ENCODE peak calls at places on chromosomes 16 and 17, in nine cellular contexts. U is AG10803, P is nephron progenitor cell, B is A549, Q is PC-3, E is RWPE1, W is psoas muscle, K is endothelial cell of umbilical vein, M is fibroblast of lung. F is an unnamed sample.
A peak's percentile ranks its signal among the peaks of the same experiment; 100 is the strongest.

GRCh38 chr16:66585477-66586239 is 6.4 kb downstream of the CMTM2 start:
- DNase-seq in U (no peak), P (no peak), M (no peak), W (no peak), B (no peak), K (no peak), Q (no peak), E (no peak), F (no peak)

GRCh38 chr17:77281024-77281903 is 140.5 kb downstream of the SEC14L1 start:
- DNase-seq in P (peak; percentile 74), E (peak; percentile 89), W (peak; percentile 72), B (peak; percentile 93), Q (peak; percentile 80), K (no peak), U (peak; percentile 13), M (peak; percentile 43), F (peak; percentile 26)

GRCh38 chr17:32161029-32161428 is 18.7 kb downstream of the RHOT1 start:
- DNase-seq in U (no peak), Q (no peak), P (no peak), E (no peak), M (no peak), B (no peak), K (no peak), W (no peak), F (no peak)

GRCh38 chr17:69047368-69048263 is 13.1 kb downstream of the ABCA9 start:
- DNase-seq in K (peak; percentile 99), U (peak; percentile 87), P (peak; percentile 8), W (peak; percentile 70), B (no peak), E (peak; percentile 20), M (peak; percentile 93), Q (no peak), F (no peak)

GRCh38 chr16:89051521-89052166 is 42.0 kb upstream of the ACSF3 start:
- DNase-seq in W (peak; percentile 30), Q (no peak), P (peak; percentile 3), E (no peak), B (no peak), U (no peak), M (no peak), K (no peak), F (no peak)

GRCh38 chr17:7992516-7992915 is 9.9 kb upstream of the GUCY2D start:
- DNase-seq in B (no peak), M (no peak), U (peak; percentile 65), W (no peak), E (peak; percentile 74), Q (peak; percentile 77), K (no peak), P (no peak), F (no peak)

GRCh38 chr17:17626151-17626805 is 34.8 kb upstream of the PEMT start:
- DNase-seq in Q (no peak), P (no peak), E (no peak), W (no peak), U (no peak), B (no peak), M (no peak), K (no peak), F (no peak)

GRCh38 chr17:27593857-27594255 is 37.1 kb upstream of the LGALS9 start:
- DNase-seq in P (no peak), E (no peak), M (no peak), Q (no peak), K (no peak), U (no peak), B (no peak), W (no peak), F (no peak)

GRCh38 chr16:2804728-2805127 is 6.5 kb downstream of the PRSS41 start:
- DNase-seq in B (no peak), Q (no peak), K (no peak), W (peak; percentile 10), M (no peak), E (no peak), P (no peak), U (no peak), F (no peak)

GRCh38 chr16:3518292-3518982 is 17.6 kb downstream of the CLUAP1 start:
- DNase-seq in K (no peak), P (no peak), M (no peak), B (no peak), Q (no peak), W (no peak), E (no peak), U (no peak), F (no peak)

GRCh38 chr16:23031508-23032098 is 117.6 kb downstream of the USP31 start:
- DNase-seq in K (no peak), E (no peak), Q (no peak), B (no peak), M (no peak), W (no peak), P (no peak), U (no peak), F (no peak)

GRCh38 chr16:88672776-88673175 is 9.9 kb upstream of the MVD start:
- DNase-seq in E (no peak), U (no peak), P (peak; percentile 43), W (peak; percentile 73), B (peak; percentile 47), Q (no peak), M (no peak), K (no peak), F (no peak)

GRCh38 chr17:77327181-77327565 is 186.4 kb downstream of the SEC14L1 start:
- DNase-seq in K (no peak), Q (no peak), M (no peak), P (no peak), E (no peak), W (no peak), U (no peak), B (no peak), F (no peak)

GRCh38 chr16:47734987-47735594 is 274.0 kb downstream of the PHKB start:
- DNase-seq in W (no peak), B (no peak), Q (peak; percentile 74), K (no peak), M (no peak), U (no peak), P (no peak), E (no peak), F (no peak)

GRCh38 chr16:10558746-10559641 is 21.4 kb downstream of the EMP2 start:
- DNase-seq in K (peak; percentile 52), E (no peak), Q (peak; percentile 62), P (no peak), B (no peak), U (peak; percentile 77), W (peak; percentile 86), M (peak; percentile 59), F (no peak)

GRCh38 chr16:19532601-19533000 is 8.9 kb downstream of the CCP110 start:
- DNase-seq in M (no peak), B (no peak), U (no peak), Q (no peak), E (no peak), W (no peak), K (no peak), P (no peak), F (no peak)

DNA sequence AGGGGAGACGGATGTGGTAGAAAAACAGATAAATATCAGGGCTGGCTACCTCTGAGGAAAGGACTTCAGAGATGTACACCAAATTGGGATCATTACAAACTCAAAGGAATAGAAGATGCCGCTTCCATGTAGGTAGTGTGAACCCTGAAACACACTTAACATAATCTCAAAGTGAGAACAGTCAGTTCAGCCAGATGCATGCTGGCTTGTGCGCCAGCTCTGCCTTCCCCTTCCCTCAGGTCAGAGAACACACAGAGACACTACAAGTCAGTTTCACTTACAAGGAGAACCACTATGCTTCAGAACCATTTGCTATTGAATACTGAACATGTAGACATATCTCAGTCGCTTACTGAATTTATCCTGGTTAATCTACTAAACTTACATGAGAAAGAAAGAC is 176.0 kb upstream of the AXIN2 start:
- DNase-seq in P (no peak), B (no peak), Q (no peak), K (no peak), E (no peak), W (no peak), M (no peak), U (no peak), F (no peak)
- TF ChIP-seq CTCF in P (no peak), B (no peak), Q (no peak), K (no peak), E (no peak), W (no peak), M (no peak), U (no peak), F (no peak)

DNA sequence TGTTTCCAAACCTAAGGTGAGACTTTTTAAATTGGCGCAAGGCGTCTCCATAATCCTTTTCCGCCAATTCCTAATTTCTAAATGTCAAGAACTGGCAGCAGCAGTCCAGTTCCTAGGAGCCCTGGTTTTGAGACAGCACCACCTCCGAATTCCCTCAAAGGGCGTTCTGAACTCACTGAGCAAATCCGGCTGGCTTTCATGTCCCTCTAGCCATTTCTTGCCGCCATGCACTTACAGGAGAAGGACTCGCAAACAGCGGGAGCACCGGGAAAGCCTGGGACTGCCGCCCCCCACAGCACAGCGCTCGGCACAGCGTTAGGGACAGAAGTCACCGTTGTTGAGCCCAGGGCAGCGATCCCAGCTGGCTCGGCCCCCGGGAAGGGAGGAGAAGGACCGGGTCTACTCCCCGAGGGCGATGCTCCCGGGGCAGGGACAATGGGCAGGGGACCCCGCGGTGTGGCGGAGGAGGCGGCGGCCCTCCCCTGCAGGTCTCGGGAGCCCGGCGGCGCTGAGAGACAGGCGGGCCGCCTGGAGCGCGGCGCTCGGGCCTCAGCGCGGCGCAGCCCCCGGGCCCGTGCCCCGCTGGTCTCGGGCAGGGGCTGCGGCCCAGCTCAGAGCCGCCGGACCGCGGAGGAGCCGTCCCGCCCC is 545 bp downstream of the ARHGAP17 start:
- DNase-seq in U (peak; percentile 59), P (peak; percentile 65), M (peak; percentile 52), K (peak; percentile 59), B (peak; percentile 28), E (peak; percentile 27), W (peak; percentile 71), Q (peak; percentile 39), F (peak; percentile 47)
- TF ChIP-seq CTCF in U (no peak), P (no peak), M (no peak), K (no peak), B (no peak), E (no peak), W (no peak), Q (no peak), F (no peak)

DNA sequence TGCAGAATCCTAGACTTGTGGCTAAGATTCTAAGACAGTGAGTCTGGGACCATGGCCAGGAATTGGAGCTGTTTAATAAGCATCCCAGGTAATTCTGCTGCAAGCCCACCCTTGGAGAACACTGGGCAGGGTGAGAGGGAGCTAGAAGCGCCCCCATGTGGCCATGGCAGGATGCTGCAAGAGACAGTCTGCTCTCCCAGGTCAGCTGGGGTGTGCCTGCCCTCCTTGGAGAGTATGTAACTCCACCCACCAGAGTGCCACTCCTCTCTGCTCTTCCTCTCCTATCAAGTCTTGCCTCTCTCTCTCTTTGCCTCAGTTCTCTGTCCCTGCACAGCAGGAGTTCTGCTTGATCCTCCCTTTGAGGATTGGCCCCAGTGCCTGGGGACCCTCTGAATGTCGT is 14.9 kb downstream of the RCVRN start:
- DNase-seq in U (no peak), P (peak; percentile 54), M (no peak), W (no peak), K (no peak), Q (peak; percentile 51), E (peak; percentile 60), B (peak; percentile 52), F (peak; percentile 21)
- TF ChIP-seq CTCF in U (peak; percentile 62), P (peak; percentile 71), M (no peak), W (peak; percentile 32), K (no peak), Q (peak; percentile 75), E (peak; percentile 16), B (peak; percentile 49), F (peak; percentile 61)

DNA sequence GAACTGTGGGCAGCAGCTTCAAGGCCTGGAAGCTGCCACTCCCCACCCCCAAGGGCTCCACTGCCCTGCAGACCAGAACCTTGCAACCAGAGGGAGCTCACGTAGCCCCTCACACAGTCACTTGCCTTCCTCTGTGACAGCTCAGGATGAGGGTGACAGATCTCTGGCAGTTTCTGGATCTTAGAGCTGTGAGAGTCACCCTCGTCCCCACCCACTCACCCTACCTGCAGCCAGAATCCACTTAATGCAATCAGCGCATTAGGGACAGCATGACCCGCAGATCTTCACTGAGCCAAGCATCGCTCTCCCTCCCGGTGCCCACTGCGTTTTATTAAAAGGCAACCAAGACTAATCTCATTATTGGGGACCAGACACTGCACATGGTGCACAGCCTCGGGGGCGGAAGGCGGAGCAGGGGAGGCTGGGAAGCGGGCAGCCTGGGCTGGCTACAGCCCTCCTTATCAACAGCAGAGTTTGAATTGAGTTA is 3.5 kb downstream of the CYB561 start:
- DNase-seq in B (no peak), P (peak; percentile 41), K (no peak), W (no peak), Q (peak; percentile 21), U (no peak), M (no peak), E (no peak), F (no peak)
- TF ChIP-seq CTCF in B (peak; percentile 7), P (peak; percentile 22), K (peak; percentile 30), W (no peak), Q (peak; percentile 37), U (peak; percentile 5), M (no peak), E (no peak), F (no peak)

F was measured in neural crest cell.